ENCODE peak calls at places on chromosomes 3 and 15, in nine cellular contexts. Z is A549, J is endothelial cell of umbilical vein, R is upper lobe of left lung, Y is heart left ventricle, T is lung, C is psoas muscle, U is Peyer's patch, K is osteoblast. I is an unnamed sample.

GRCh38 chr3:186938716-186939115 is 8.4 kb downstream of the ST6GAL1 start:
- DNase-seq in C (no peak), U (no peak), R (no peak), Y (peak; percentile 81), Z (no peak), T (no peak), K (peak; percentile 53), J (no peak), I (no peak)

GRCh38 chr15:76432604-76433003 is 96.0 kb downstream of the ISL2 start:
- DNase-seq in Z (no peak), T (no peak), Y (no peak), U (no peak), R (no peak), C (no peak), K (no peak), J (no peak), I (no peak)

GRCh38 chr3:170690133-170690981 is 104.5 kb upstream of the SLC7A14 start:
- DNase-seq in T (peak; percentile 68), K (peak; percentile 35), C (peak; percentile 69), J (no peak), U (peak; percentile 88), Z (peak; percentile 53), R (peak; percentile 90), Y (peak; percentile 68), I (peak; percentile 8)

GRCh38 chr3:52291508-52292181 is 4.0 kb downstream of the GLYCTK start:
- DNase-seq in R (no peak), K (peak; percentile 74), Z (no peak), U (peak; percentile 68), T (no peak), J (no peak), Y (no peak), C (no peak), I (peak; percentile 40)

GRCh38 chr3:178320481-178321352 is 215.5 kb upstream of the KCNMB2 start:
- DNase-seq in Z (no peak), J (peak; percentile 82), U (no peak), C (no peak), K (no peak), Y (peak; percentile 71), T (no peak), R (no peak), I (no peak)

GRCh38 chr3:171270541-171270940 is 189.7 kb downstream of the TNIK start:
- DNase-seq in C (no peak), Z (no peak), K (no peak), T (no peak), J (no peak), R (no peak), Y (no peak), U (no peak), I (no peak)

GRCh38 chr3:113438224-113438623 is 3.1 kb downstream of the CFAP44 start:
- DNase-seq in U (no peak), J (no peak), Z (no peak), K (peak; percentile 57), T (no peak), Y (no peak), C (no peak), R (no peak), I (no peak)

GRCh38 chr3:127197300-127198150 is 4.6 kb downstream of the PRR23E start:
- DNase-seq in C (no peak), R (no peak), U (no peak), T (peak; percentile 22), K (no peak), Z (no peak), Y (no peak), J (no peak), I (no peak)

GRCh38 chr15:69758291-69758771 is 305.7 kb downstream of the RPLP1 start:
- DNase-seq in Z (no peak), J (peak; percentile 28), U (no peak), K (no peak), T (no peak), Y (no peak), R (no peak), C (no peak), I (no peak)

GRCh38 chr3:17057316-17057715 is 172.6 kb downstream of the PLCL2 start:
- DNase-seq in U (no peak), R (no peak), T (no peak), K (peak; percentile 52), Z (no peak), J (no peak), C (no peak), Y (no peak), I (no peak)

GRCh38 chr15:36797128-36797527 is 217.7 kb downstream of the CDIN1 start:
- DNase-seq in T (no peak), K (no peak), C (no peak), Y (no peak), Z (no peak), R (no peak), J (no peak), U (no peak), I (no peak)

GRCh38 chr15:62766599-62766998 is 275.9 kb upstream of the TPM1 start:
- DNase-seq in U (no peak), Y (no peak), R (no peak), C (no peak), J (no peak), Z (no peak), K (no peak), T (no peak), I (no peak)

GRCh38 chr3:150239764-150240163 is 168.3 kb upstream of the TSC22D2 start:
- DNase-seq in U (no peak), R (no peak), Y (no peak), J (no peak), Z (no peak), T (no peak), C (no peak), K (no peak), I (no peak)

GRCh38 chr3:101809178-101810022 is 30.4 kb downstream of the NXPE3 start:
- DNase-seq in K (peak; percentile 22), U (peak; percentile 61), C (no peak), T (no peak), R (no peak), Z (no peak), Y (no peak), J (peak; percentile 69), I (no peak)

GRCh38 chr15:93312891-93313486 is 224.0 kb upstream of the RGMA start:
- DNase-seq in U (no peak), Z (no peak), T (no peak), R (no peak), K (no peak), J (no peak), C (no peak), Y (no peak), I (no peak)

GRCh38 chr15:75030424-75030823 is 7.0 kb downstream of the PPCDC start:
- DNase-seq in T (no peak), J (no peak), K (no peak), U (no peak), Z (no peak), Y (no peak), R (no peak), C (no peak), I (no peak)

DNA sequence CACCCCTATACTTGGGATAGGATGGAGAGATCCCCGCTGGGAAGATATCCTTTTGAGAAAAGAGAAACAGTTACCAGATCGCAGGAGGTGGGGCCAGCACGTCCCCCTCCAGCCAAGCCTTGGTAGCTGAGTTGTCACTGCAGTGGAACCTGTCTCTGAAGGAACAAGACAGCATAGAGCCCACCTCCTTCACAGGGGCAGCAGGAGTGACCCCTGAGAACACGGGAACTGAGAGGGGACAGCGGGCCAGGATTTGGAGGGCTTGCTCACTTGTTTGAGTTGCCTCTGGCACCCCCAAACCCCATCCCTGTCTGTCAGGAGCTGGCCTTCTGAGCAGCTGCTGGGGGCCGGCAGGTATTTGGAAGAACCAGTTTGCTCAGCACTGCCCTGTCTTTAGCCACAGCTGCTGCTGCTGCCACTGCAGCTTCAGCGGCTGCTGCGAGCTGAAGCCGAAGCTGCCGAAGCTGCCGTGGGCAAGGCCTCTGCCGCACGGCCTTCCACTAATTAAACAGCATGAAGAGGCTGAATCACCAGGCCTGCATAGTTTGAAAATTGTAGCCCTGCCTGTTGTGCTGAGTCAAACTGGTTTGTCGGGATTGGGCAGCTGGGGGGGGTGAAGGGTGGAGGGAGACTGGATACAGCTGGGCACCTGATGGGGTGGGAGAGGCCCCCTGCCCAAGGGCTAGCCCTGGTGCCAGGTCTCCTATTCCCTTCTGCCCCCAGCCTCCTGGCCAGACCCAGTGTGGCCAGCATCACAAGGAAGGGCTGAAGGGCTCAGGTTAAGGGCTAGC is 4.0 kb downstream of the EPHB3 start:
- DNase-seq in Y (no peak), Z (peak; percentile 37), R (peak; percentile 81), J (no peak), U (peak; percentile 73), K (peak; percentile 100), C (no peak), T (peak; percentile 91), I (no peak)
- H3K27ac ChIP-seq in Y (no peak overlapping the region), Z (no peak overlapping the region), R (peak overlapping the region; percentile 76), J (no peak overlapping the region), U (peak overlapping the region; percentile 80), K (peak overlapping the region; percentile 27), C (no peak overlapping the region), T (peak overlapping the region; percentile 79), I (no peak overlapping the region)

DNA sequence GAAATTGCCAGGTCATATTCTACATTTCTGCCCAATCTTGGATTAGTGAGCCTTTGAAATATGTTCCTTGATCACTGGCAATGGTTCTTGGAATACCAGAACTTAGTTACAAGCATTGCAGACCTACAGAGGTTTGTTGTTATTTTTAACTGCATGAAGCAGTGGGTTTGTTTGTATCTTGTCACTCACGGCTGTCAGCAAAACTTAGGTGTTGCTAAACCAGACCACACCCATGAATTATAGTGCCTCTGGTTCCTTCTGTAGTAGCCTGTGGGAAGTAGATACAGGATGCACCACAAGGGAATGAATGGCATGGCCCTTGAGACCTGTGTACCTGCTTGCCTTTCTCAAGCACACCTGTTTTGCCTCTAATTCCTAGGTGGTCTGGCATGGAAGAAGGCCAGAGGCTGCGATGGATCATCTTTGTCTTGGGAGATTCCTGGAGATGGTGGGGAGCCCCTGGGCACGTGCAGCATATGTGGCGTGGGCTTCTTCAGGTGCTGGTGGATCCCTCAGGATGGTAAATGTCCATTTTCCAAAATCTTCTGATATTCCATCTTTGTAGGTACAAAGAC is 138.8 kb downstream of the SNRPN start:
- DNase-seq in T (no peak), C (no peak), U (no peak), Z (no peak), J (no peak), K (no peak), Y (no peak), R (no peak), I (no peak)
- H3K9me3 ChIP-seq in T (peaks cover 70% of the 10 kb centered on the region), C (peaks cover 66% of the 10 kb centered on the region), U (peaks cover 64% of the 10 kb centered on the region), Z (no peaks in the 10 kb centered on the region), J (no peaks in the 10 kb centered on the region), K (peaks cover 18% of the 10 kb centered on the region), Y (peaks cover 15% of the 10 kb centered on the region), R (peaks cover 89% of the 10 kb centered on the region), I (peaks cover 90% of the 10 kb centered on the region)

DNA sequence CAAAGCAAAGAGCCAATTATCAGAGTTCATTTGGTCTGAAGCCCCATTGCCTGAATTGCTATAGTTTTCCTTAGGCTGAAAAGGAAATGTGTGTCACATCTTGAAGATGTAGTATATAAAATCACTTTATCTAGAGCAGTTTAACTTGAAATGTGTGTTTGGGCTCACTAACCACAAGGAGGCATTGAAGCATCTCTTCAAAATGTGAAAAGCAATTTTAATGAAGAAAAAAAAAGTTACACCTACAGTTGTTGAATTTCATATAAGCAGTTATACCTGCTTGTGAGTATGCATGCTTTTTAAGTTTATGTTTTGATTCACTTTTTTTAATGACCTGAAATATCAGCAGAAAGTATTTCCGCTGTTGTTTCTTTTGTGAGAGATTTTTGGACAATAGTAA is 129.3 kb downstream of the IQCH start:
- DNase-seq in Y (no peak), Z (no peak), R (no peak), C (no peak), K (no peak), T (no peak), U (no peak), J (no peak), I (no peak)
- TF ChIP-seq CTCF in Y (no peak), Z (peak; percentile 29), R (no peak), C (no peak), K (peak; percentile 37), T (no peak), U (no peak), J (no peak), I (no peak)

GRCh38 chr3:21786454-21786829 is 35.4 kb upstream of the ZNF385D start:
- DNase-seq in U (no peak), C (no peak), J (no peak), K (no peak), Z (no peak), R (no peak), Y (no peak), T (no peak), I (no peak)
- H3K27ac ChIP-seq in U (no peak overlapping the region), C (no peak overlapping the region), J (no peak overlapping the region), K (no peak overlapping the region), Z (no peak overlapping the region), R (no peak overlapping the region), Y (peak overlapping the region; percentile 60), T (no peak overlapping the region), I (no peak overlapping the region)